ENCODE peak calls at places on chromosomes 3 and 15, in seven cellular contexts. D, V, Z, I, Y, Q and G are unnamed samples.
A peak's percentile ranks its signal among the peaks of the same experiment; 100 is the strongest.

GRCh38 chr3:24604215-24604614 is 109.6 kb upstream of the THRB start:
- DNase-seq in D (no peak), V (no peak), Z (no peak), I (no peak), Y (no peak), Q (no peak), G (no peak)

GRCh38 chr3:72237679-72238320 is 452.9 kb upstream of the PROK2 start:
- DNase-seq in D (no peak), V (no peak), Z (no peak), I (no peak), Y (no peak), Q (no peak), G (no peak)

GRCh38 chr15:93948728-93949127 is 282.6 kb upstream of the MCTP2 start:
- DNase-seq in D (no peak), V (no peak), Z (no peak), I (no peak), Y (no peak), Q (no peak), G (no peak)

GRCh38 chr3:164341086-164341485 is 737.2 kb downstream of the SI start:
- DNase-seq in D (no peak), V (no peak), Z (no peak), I (no peak), Y (no peak), Q (no peak), G (no peak)

GRCh38 chr3:95168526-95168925 is 1105.7 kb downstream of the NSUN3 start:
- DNase-seq in D (no peak), V (no peak), Z (no peak), I (no peak), Y (no peak), Q (no peak), G (no peak)

GRCh38 chr3:129005526-129006303 is 4.6 kb downstream of the EFCC1 start:
- DNase-seq in D (no peak), V (peak; percentile 54), Z (peak; percentile 59), I (no peak), Y (no peak), Q (no peak), G (no peak)

GRCh38 chr15:25136119-25136518 is 181.3 kb downstream of the SNRPN start:
- DNase-seq in D (no peak), V (peak; percentile 6), Z (peak; percentile 32), I (no peak), Y (no peak), Q (no peak), G (no peak)

GRCh38 chr15:40493089-40493840 is 22.5 kb downstream of the CHST14 start:
- DNase-seq in D (no peak), V (no peak), Z (no peak), I (peak; percentile 72), Y (no peak), Q (no peak), G (peak; percentile 60)

GRCh38 chr3:179046497-179047353 is 24.9 kb downstream of the ZMAT3 start:
- DNase-seq in D (no peak), V (no peak), Z (no peak), I (no peak), Y (no peak), Q (no peak), G (peak; percentile 19)